ENCODE peak calls at places on chromosomes 2 and 18, in four cellular contexts. One of them, this sample, is unnamed.
A peak's percentile ranks its signal among the peaks of the same experiment; 100 is the strongest.

GRCh38 chr18:21364471-21364870 is 122.4 kb downstream of the GREB1L start:
- DNase-seq in vagina: no peak
- DNase-seq in fibroblast of lung: no peak
- DNase-seq in upper lobe of right lung: no peak
- DNase-seq in this sample: no peak

GRCh38 chr2:239630618-239631286 is 229.9 kb upstream of the HDAC4 start:
- DNase-seq in vagina: no peak
- DNase-seq in fibroblast of lung: peak; percentile 82
- DNase-seq in upper lobe of right lung: no peak
- DNase-seq in this sample: no peak

GRCh38 chr2:106882658-106883057 is 3.3 kb downstream of the ST6GAL2 start:
- DNase-seq in vagina: no peak
- DNase-seq in fibroblast of lung: no peak
- DNase-seq in upper lobe of right lung: no peak
- DNase-seq in this sample: no peak

GRCh38 chr2:48346124-48346536 is 183.8 kb upstream of the STON1 start:
- DNase-seq in vagina: no peak
- DNase-seq in fibroblast of lung: peak; percentile 88
- DNase-seq in upper lobe of right lung: no peak
- DNase-seq in this sample: no peak

GRCh38 chr2:290090-290722 is 2.3 kb upstream of the ALKAL2 start:
- DNase-seq in vagina: no peak
- DNase-seq in fibroblast of lung: peak; percentile 73
- DNase-seq in upper lobe of right lung: peak; percentile 91
- DNase-seq in this sample: peak; percentile 75

GRCh38 chr18:72867721-72868665 is at the start of gene NETO1:
- DNase-seq in vagina: no peak
- DNase-seq in fibroblast of lung: peak; percentile 41
- DNase-seq in upper lobe of right lung: no peak
- DNase-seq in this sample: no peak

GRCh38 chr2:189751080-189751658 is 11.4 kb downstream of the OSGEPL1 start:
- DNase-seq in vagina: no peak
- DNase-seq in fibroblast of lung: peak; percentile 7
- DNase-seq in upper lobe of right lung: no peak
- DNase-seq in this sample: no peak

GRCh38 chr2:111662039-111662740 is 221.8 kb downstream of the ANAPC1 start:
- DNase-seq in vagina: peak; percentile 25
- DNase-seq in fibroblast of lung: peak; percentile 85
- DNase-seq in upper lobe of right lung: no peak
- DNase-seq in this sample: no peak

GRCh38 chr2:71832844-71833243 is 314.8 kb downstream of the CYP26B1 start:
- DNase-seq in vagina: peak; percentile 74
- DNase-seq in fibroblast of lung: no peak
- DNase-seq in upper lobe of right lung: no peak
- DNase-seq in this sample: no peak

GRCh38 chr2:161165266-161165665 is 5.0 kb downstream of the TANK start:
- DNase-seq in vagina: no peak
- DNase-seq in fibroblast of lung: peak; percentile 83
- DNase-seq in upper lobe of right lung: no peak
- DNase-seq in this sample: no peak

GRCh38 chr2:26770986-26771586 is 7.0 kb downstream of the SLC35F6 start:
- DNase-seq in vagina: no peak
- DNase-seq in fibroblast of lung: peak; percentile 65
- DNase-seq in upper lobe of right lung: no peak
- DNase-seq in this sample: no peak

GRCh38 chr2:187499941-187500532 is 52.0 kb upstream of the CALCRL start:
- DNase-seq in vagina: no peak
- DNase-seq in fibroblast of lung: peak; percentile 43
- DNase-seq in upper lobe of right lung: no peak
- DNase-seq in this sample: no peak

GRCh38 chr2:218944759-218945404 is 14.6 kb upstream of the CDK5R2 start:
- DNase-seq in vagina: no peak
- DNase-seq in fibroblast of lung: no peak
- DNase-seq in upper lobe of right lung: no peak
- DNase-seq in this sample: no peak

GRCh38 chr2:157933549-157933948 is 57.4 kb upstream of the ACVR1 start:
- DNase-seq in vagina: no peak
- DNase-seq in fibroblast of lung: no peak
- DNase-seq in upper lobe of right lung: no peak
- DNase-seq in this sample: no peak

GRCh38 chr18:45024357-45025107 is 343.8 kb downstream of the SETBP1 start:
- DNase-seq in vagina: no peak
- DNase-seq in fibroblast of lung: no peak
- DNase-seq in upper lobe of right lung: no peak
- DNase-seq in this sample: no peak

GRCh38 chr2:15674637-15675455 is 83.2 kb downstream of the DDX1 start:
- DNase-seq in vagina: no peak
- DNase-seq in fibroblast of lung: peak; percentile 22
- DNase-seq in upper lobe of right lung: no peak
- DNase-seq in this sample: no peak

GRCh38 chr2:174596994-174597346 is 634 bp downstream of the WIPF1 start:
- DNase-seq in vagina: no peak
- DNase-seq in fibroblast of lung: no peak
- DNase-seq in upper lobe of right lung: no peak
- DNase-seq in this sample: no peak

GRCh38 chr2:238655974-238656722 is 191.7 kb upstream of the TWIST2 start:
- DNase-seq in vagina: no peak
- DNase-seq in fibroblast of lung: no peak
- DNase-seq in upper lobe of right lung: no peak
- DNase-seq in this sample: peak; percentile 31

GRCh38 chr2:133884739-133885381 is 316.6 kb upstream of the NCKAP5 start:
- DNase-seq in vagina: no peak
- DNase-seq in fibroblast of lung: peak; percentile 2
- DNase-seq in upper lobe of right lung: no peak
- DNase-seq in this sample: no peak

GRCh38 chr18:13813271-13813849 is 10.6 kb upstream of the MC5R start:
- DNase-seq in vagina: no peak
- DNase-seq in fibroblast of lung: peak; percentile 21
- DNase-seq in upper lobe of right lung: no peak
- DNase-seq in this sample: no peak

GRCh38 chr2:75476778-75477177 is 84.0 kb downstream of the EVA1A start:
- DNase-seq in vagina: no peak
- DNase-seq in fibroblast of lung: peak; percentile 90
- DNase-seq in upper lobe of right lung: no peak
- DNase-seq in this sample: no peak

GRCh38 chr18:31738460-31739407 is 21.9 kb downstream of the SLC25A52 start:
- DNase-seq in vagina: no peak
- DNase-seq in fibroblast of lung: no peak
- DNase-seq in upper lobe of right lung: no peak
- DNase-seq in this sample: no peak

GRCh38 chr2:127517465-127517864 is 8.8 kb downstream of the IWS1 start:
- DNase-seq in vagina: no peak
- DNase-seq in fibroblast of lung: peak; percentile 7
- DNase-seq in upper lobe of right lung: no peak
- DNase-seq in this sample: no peak

GRCh38 chr2:186884585-186884984 is 35.6 kb upstream of the ZSWIM2 start:
- DNase-seq in vagina: no peak
- DNase-seq in fibroblast of lung: no peak
- DNase-seq in upper lobe of right lung: no peak
- DNase-seq in this sample: no peak

GRCh38 chr2:30197570-30197969 is 33.8 kb upstream of the LBH start:
- DNase-seq in vagina: no peak
- DNase-seq in fibroblast of lung: no peak
- DNase-seq in upper lobe of right lung: no peak
- DNase-seq in this sample: no peak
- TF ChIP-seq CTCF in vagina: no peak
- TF ChIP-seq CTCF in fibroblast of lung: no peak
- TF ChIP-seq CTCF in upper lobe of right lung: no peak
- TF ChIP-seq CTCF in this sample: no peak

DNA sequence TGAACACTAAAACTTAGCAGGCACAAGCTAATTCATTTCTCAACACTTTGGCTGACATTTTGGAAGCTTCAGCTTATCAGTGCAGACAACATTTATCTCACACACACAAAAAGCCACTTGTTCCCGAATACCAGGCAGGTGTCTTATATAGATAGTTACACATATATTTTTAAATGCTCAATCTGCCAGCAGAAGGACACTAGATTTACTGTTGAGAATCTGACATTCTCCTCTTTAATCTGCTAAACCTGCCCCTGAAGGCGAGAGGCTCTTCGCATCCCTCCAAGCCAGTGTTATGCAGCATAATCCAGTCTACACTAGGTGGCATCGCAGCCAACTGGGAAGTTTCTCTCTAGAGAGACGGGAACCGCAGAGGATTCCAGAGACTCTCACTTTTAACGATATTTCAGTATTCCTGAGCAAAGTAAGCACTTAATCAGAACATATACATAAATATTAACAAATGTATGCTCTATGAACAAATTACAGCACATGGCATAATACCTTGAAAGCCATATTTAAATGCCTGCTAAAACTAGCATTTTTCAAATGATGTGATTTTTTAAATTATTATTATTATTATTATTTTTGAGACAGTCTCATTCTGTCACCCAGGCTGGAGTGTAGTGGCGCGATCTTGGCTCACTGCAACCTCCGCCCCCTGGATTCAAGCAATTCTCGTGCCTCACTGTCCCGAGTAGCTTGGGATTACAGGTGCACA is 90.2 kb upstream of the SCG2 start:
- DNase-seq in vagina: no peak
- DNase-seq in fibroblast of lung: peak; percentile 51
- DNase-seq in upper lobe of right lung: no peak
- DNase-seq in this sample: no peak
- TF ChIP-seq CTCF in vagina: no peak
- TF ChIP-seq CTCF in fibroblast of lung: peak; percentile 71
- TF ChIP-seq CTCF in upper lobe of right lung: peak; percentile 54
- TF ChIP-seq CTCF in this sample: peak; percentile 44

GRCh38 chr18:27298215-27298804 is 113.2 kb upstream of the CHST9 start:
- DNase-seq in vagina: no peak
- DNase-seq in fibroblast of lung: no peak
- DNase-seq in upper lobe of right lung: no peak
- DNase-seq in this sample: no peak
- TF ChIP-seq CTCF in vagina: no peak
- TF ChIP-seq CTCF in fibroblast of lung: no peak
- TF ChIP-seq CTCF in upper lobe of right lung: no peak
- TF ChIP-seq CTCF in this sample: no peak

DNA sequence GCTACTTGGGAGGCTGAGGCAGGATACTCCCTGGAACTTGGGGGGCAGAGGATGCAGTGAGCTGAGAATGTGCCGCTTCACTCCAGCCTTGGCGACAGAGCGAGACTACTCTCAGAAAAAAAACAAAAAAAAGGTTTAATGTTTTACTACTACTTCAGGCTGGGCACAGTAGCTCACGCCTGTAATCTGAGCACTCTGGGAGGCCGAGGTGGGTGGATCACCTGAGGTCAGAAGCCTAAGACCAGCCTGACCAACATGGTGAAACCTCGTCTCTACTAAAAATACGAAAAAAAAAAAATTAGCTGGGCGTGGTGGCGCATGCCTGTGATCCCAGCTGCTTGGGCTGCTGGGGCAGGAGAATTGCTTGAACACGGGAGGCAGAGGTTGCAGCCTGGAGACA is 75.7 kb upstream of the ATIC start:
- DNase-seq in vagina: no peak
- DNase-seq in fibroblast of lung: no peak
- DNase-seq in upper lobe of right lung: no peak
- DNase-seq in this sample: no peak
- TF ChIP-seq CTCF in vagina: no peak
- TF ChIP-seq CTCF in fibroblast of lung: no peak
- TF ChIP-seq CTCF in upper lobe of right lung: no peak
- TF ChIP-seq CTCF in this sample: no peak

DNA sequence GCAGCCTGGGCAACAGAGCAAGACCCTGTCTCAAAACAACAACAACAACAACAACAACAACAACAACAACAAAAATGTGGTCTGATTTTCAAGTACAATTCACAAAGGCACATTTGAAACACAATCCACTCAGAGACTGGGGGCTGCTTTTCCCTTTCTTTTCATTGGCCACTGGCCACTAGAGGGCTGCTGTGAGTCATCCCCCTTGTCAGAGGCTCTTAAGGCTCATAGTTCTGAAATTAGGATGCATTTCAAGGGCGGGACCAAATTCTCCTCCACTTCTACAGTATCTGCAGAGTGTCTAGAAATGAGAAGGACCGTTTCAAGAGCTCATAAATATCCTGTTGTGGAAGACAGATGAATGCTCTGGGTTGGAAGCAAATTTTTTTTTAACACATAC is 285.4 kb downstream of the NRXN1 start:
- DNase-seq in vagina: no peak
- DNase-seq in fibroblast of lung: peak; percentile 50
- DNase-seq in upper lobe of right lung: no peak
- DNase-seq in this sample: no peak
- TF ChIP-seq CTCF in vagina: no peak
- TF ChIP-seq CTCF in fibroblast of lung: no peak
- TF ChIP-seq CTCF in upper lobe of right lung: peak; percentile 22
- TF ChIP-seq CTCF in this sample: no peak

DNA sequence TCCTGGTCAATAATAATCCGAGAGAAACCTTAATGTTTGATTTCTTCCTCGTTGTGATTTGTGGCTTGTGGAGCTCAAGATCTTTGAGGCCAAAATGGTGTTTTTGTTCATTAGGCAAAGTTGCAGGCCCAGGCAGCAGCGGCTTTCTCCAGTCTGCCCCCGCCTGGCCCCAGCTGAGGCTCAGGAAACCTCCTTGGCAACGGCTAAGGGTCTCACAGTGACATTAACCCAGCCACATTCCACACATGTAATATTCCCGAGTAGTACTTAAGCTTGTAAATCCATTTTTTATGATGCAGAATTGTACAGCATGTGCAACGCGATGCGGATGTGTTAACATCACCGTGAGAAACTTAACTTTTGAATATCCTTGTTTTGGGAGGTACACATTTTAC is 200.1 kb downstream of the BCL11A start:
- DNase-seq in vagina: peak; percentile 19
- DNase-seq in fibroblast of lung: no peak
- DNase-seq in upper lobe of right lung: no peak
- DNase-seq in this sample: no peak
- TF ChIP-seq CTCF in vagina: no peak
- TF ChIP-seq CTCF in fibroblast of lung: no peak
- TF ChIP-seq CTCF in upper lobe of right lung: no peak
- TF ChIP-seq CTCF in this sample: no peak

GRCh38 chr2:200603972-200604371 is 18.2 kb downstream of the AOX1 start:
- DNase-seq in vagina: no peak
- DNase-seq in fibroblast of lung: peak; percentile 80
- DNase-seq in upper lobe of right lung: no peak
- DNase-seq in this sample: no peak

GRCh38 chr2:200599206-200599605 is 13.4 kb downstream of the AOX1 start:
- DNase-seq in vagina: no peak
- DNase-seq in fibroblast of lung: no peak
- DNase-seq in upper lobe of right lung: no peak
- DNase-seq in this sample: no peak

GRCh38 chr2:200604571-200605255 is 18.9 kb downstream of the AOX1 start:
- DNase-seq in vagina: no peak
- DNase-seq in fibroblast of lung: peak; percentile 60
- DNase-seq in upper lobe of right lung: no peak
- DNase-seq in this sample: no peak

GRCh38 chr2:200600549-200601212 is 14.9 kb downstream of the AOX1 start:
- DNase-seq in vagina: no peak
- DNase-seq in fibroblast of lung: peak; percentile 66
- DNase-seq in upper lobe of right lung: no peak
- DNase-seq in this sample: no peak

DNA sequence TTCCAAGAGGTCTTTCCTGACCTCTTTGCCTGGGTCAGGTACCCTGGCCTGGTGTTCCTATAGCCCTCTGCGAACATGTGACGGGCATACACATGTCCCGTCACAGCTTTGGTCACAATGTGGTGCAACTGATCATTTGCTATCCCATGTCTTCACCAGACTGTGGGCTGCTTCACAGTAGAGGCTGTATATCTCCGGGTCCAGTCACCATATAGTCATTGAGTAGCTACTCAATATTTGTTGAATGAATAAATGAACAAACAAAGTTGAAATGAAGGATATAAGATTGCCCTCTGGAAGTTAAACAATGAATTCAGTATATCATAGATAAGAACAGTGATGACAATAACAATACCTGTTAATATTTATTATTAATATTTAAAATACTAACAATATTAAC is 16.8 kb downstream of the AOX1 start:
- DNase-seq in vagina: no peak
- DNase-seq in fibroblast of lung: no peak
- DNase-seq in upper lobe of right lung: no peak
- DNase-seq in this sample: no peak
- TF ChIP-seq CTCF in vagina: no peak
- TF ChIP-seq CTCF in fibroblast of lung: no peak
- TF ChIP-seq CTCF in upper lobe of right lung: no peak
- TF ChIP-seq CTCF in this sample: no peak

This sample was measured in coronary artery.